ENCODE peak calls at places on chromosomes 11 and 22, in four cellular contexts. J is IMR-90, C is SK-N-SH, A is neuronal stem cell. S is an unnamed sample. For H3K4me1, the result is how much of the 10 kb centered on the place peaks cover.

GRCh38 chr22:27226666-27227065 is 569.3 kb downstream of the MIAT start:
- DNase-seq in J (peak), C (no peak), A (no peak), S (no peak)

GRCh38 chr22:26689553-26690301 is 32.3 kb downstream of the MIAT start:
- DNase-seq in J (no peak), C (no peak), A (peak), S (peak)

GRCh38 chr11:8239056-8239455 is 24.6 kb downstream of the LMO1 start:
- DNase-seq in J (no peak), C (no peak), A (no peak), S (no peak)

GRCh38 chr11:64583296-64584262 is 7.4 kb upstream of the SLC22A12 start:
- DNase-seq in J (no peak), C (no peak), A (no peak), S (no peak)

GRCh38 chr11:16280256-16280682 is 76.1 kb downstream of the SOX6 start:
- DNase-seq in J (no peak), C (no peak), A (no peak), S (no peak)

GRCh38 chr11:19091366-19091765 is 25.6 kb upstream of the ZDHHC13 start:
- DNase-seq in J (no peak), C (no peak), A (no peak), S (no peak)

GRCh38 chr11:82981852-82982251 is 80.3 kb downstream of the DDIAS start:
- DNase-seq in J (no peak), C (no peak), A (no peak), S (no peak)

GRCh38 chr22:31039393-31039792 is 41.7 kb upstream of the SMTN start:
- DNase-seq in J (peak), C (no peak), A (no peak), S (no peak)

GRCh38 chr22:24427500-24428164 is at the start of gene ADORA2A:
- DNase-seq in J (no peak), C (peak), A (no peak), S (no peak)

GRCh38 chr11:33970984-33971466 is 79.1 kb upstream of the LMO2 start:
- DNase-seq in J (peak), C (peak), A (peak), S (peak)

GRCh38 chr11:36583667-36584066 is 10.6 kb upstream of the IFTAP start:
- DNase-seq in J (no peak), C (no peak), A (no peak), S (no peak)

GRCh38 chr22:50683994-50684371 is 11.4 kb downstream of the SHANK3 start:
- DNase-seq in J (no peak), C (peak), A (no peak), S (no peak)

GRCh38 chr11:76605338-76606074 is 65.0 kb downstream of the LRRC32 start:
- DNase-seq in J (no peak), C (no peak), A (no peak), S (no peak)

GRCh38 chr22:48496987-48497650 is 1330.6 kb downstream of the BRD1 start:
- DNase-seq in J (no peak), C (no peak), A (no peak), S (no peak)

GRCh38 chr11:13016415-13016814 is 7.3 kb downstream of the RASSF10 start:
- DNase-seq in J (no peak), C (no peak), A (no peak), S (no peak)

GRCh38 chr11:104522650-104523049 is 358.7 kb upstream of the PDGFD start:
- DNase-seq in J (peak), C (peak), A (no peak), S (no peak)

GRCh38 chr11:61955416-61956135 is 5.4 kb downstream of the BEST1 start:
- DNase-seq in J (no peak), C (no peak), A (peak), S (no peak)

GRCh38 chr22:48491451-48491941 is 1336.2 kb downstream of the BRD1 start:
- DNase-seq in J (no peak), C (no peak), A (no peak), S (no peak)

GRCh38 chr11:46649180-46649738 is 31.9 kb downstream of the ATG13 start:
- DNase-seq in J (peak), C (peak), A (peak), S (peak)

GRCh38 chr11:2515401-2516275 is 70.8 kb downstream of the KCNQ1 start:
- DNase-seq in J (no peak), C (peak), A (no peak), S (no peak)

GRCh38 chr11:125957623-125958330 is 11.9 kb downstream of the VSIG10L2 start:
- DNase-seq in J (no peak), C (no peak), A (no peak), S (no peak)

GRCh38 chr11:71307811-71308645 is 55.7 kb upstream of the SHANK2 start:
- DNase-seq in J (no peak), C (no peak), A (no peak), S (no peak)

GRCh38 chr22:42080287-42080686 is 787 bp downstream of the SMDT1 start:
- DNase-seq in J (peak), C (peak), A (no peak), S (no peak)

GRCh38 chr22:24954114-24954463 is 1.6 kb downstream of the KIAA1671 start:
- DNase-seq in J (no peak), C (no peak), A (no peak), S (no peak)

GRCh38 chr11:60899021-60899936 is 7.1 kb downstream of the PRPF19 start:
- DNase-seq in J (peak), C (peak), A (peak), S (peak)

GRCh38 chr22:49771266-49772065 is 56.2 kb downstream of the BRD1 start:
- DNase-seq in J (no peak), C (no peak), A (no peak), S (no peak)

GRCh38 chr22:38766076-38766777 is 10.4 kb upstream of the SUN2 start:
- DNase-seq in J (peak), C (peak), A (no peak), S (peak)

GRCh38 chr11:35077709-35078695 is 61.0 kb upstream of the CD44 start:
- DNase-seq in J (peak), C (no peak), A (no peak), S (no peak)

GRCh38 chr11:69278091-69278867 is 15.7 kb upstream of the MYEOV start:
- DNase-seq in J (no peak), C (no peak), A (no peak), S (no peak)

GRCh38 chr11:122179966-122180365 is 64.0 kb upstream of the BLID start:
- DNase-seq in J (no peak), C (no peak), A (no peak), S (no peak)

GRCh38 chr11:111910637-111911562 is 670 bp downstream of the CRYAB start:
- DNase-seq in J (no peak), C (no peak), A (no peak), S (no peak)

GRCh38 chr11:64500176-64501013 is 90.6 kb upstream of the SLC22A12 start:
- DNase-seq in J (no peak), C (no peak), A (no peak), S (no peak)

GRCh38 chr22:17087176-17088131 is 2.7 kb downstream of the IL17RA start:
- DNase-seq in J (peak), C (no peak), A (no peak), S (no peak)

GRCh38 chr11:113014262-113014661 is 53.0 kb downstream of the NCAM1 start:
- DNase-seq in J (no peak), C (peak), A (no peak), S (no peak)

GRCh38 chr11:68677432-68677831 is 6.9 kb upstream of the GAL start:
- DNase-seq in J (peak), C (peak), A (no peak), S (peak)

GRCh38 chr11:19995131-19995530 is 165.1 kb downstream of the DBX1 start:
- DNase-seq in J (peak), C (no peak), A (no peak), S (no peak)

GRCh38 chr11:7436146-7436545 is 49.2 kb upstream of the OLFML1 start:
- DNase-seq in J (no peak), C (no peak), A (no peak), S (no peak)

GRCh38 chr22:45999379-45999971 is 22.5 kb upstream of the WNT7B start:
- DNase-seq in J (no peak), C (no peak), A (no peak), S (no peak)

DNA sequence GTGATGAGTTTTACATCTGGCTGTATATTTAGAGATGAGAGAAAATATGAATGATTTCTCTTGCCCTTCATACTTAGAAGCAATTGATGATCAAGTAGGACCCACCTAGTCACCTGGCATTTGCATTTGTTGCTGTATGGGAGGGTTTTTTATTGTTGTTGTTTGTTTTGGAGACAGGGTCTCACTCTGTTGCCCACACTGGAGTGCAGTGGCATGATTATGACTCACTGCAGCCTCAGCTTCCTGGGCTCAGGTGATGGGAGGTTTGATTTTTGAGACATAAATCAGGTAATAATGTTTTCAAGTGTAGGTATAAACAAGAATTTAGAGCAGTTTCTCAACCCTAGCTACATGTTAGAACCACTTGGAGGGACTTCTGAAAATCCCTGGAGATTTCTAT is 62.9 kb downstream of the TNRC6B start:
- DNase-seq in J (no peak), C (no peak), A (no peak), S (no peak)
- H3K9ac ChIP-seq in J (no peak), C (no peak), A (no peak), S (no peak)

GRCh38 chr22:19129871-19130270 is 1.2 kb upstream of the TSSK2 start:
- DNase-seq in J (no peak), C (no peak), A (no peak), S (no peak)
- H3K4me1 ChIP-seq in J (under half), C (under half), A (under half), S (under half)

DNA sequence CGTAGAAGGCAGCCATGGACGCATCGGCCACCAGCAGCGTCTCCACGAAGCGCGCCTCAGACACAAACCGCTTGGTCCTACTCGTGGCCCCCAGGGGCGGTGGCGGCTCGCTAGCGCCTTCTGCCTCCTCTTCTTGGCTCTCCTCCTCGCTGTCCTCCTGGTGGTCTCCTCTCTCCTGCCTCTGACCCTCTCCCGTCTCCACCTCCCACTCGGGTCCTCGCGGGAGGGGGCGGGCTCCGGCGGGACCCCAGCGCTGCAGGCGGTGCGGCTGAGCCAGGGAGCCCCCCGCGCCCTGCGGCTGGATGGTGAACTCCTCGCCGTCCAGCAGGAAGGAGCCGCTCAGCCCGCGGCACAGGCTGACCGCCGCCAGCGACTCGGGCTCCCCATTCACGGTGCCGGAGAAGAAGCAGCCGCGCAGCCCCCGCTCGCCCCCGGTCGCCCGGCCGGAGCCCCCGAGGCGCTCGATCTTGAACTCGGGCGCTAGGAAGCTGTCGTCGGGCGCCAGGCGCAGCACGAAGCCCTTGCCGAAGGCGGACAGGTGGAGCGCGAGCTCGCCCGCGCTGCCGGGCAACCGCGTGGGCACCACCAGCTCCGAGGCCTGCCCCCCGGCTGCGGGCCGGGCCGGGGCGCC is 713 bp downstream of the ADAMTS8 start:
- DNase-seq in J (no peak), C (peak), A (no peak), S (no peak)
- H3K9ac ChIP-seq in J (peak), C (no peak), A (peak), S (peak)

GRCh38 chr11:121048464-121049233 is 24.7 kb downstream of the TBCEL start:
- DNase-seq in J (peak), C (no peak), A (no peak), S (no peak)

GRCh38 chr11:121055076-121055475 is 31.2 kb downstream of the TBCEL start:
- DNase-seq in J (no peak), C (no peak), A (no peak), S (no peak)

GRCh38 chr11:121054266-121054665 is 30.4 kb downstream of the TBCEL start:
- DNase-seq in J (no peak), C (no peak), A (no peak), S (no peak)

GRCh38 chr11:121057922-121058321 is 34.0 kb downstream of the TBCEL start:
- DNase-seq in J (no peak), C (no peak), A (no peak), S (no peak)

DNA sequence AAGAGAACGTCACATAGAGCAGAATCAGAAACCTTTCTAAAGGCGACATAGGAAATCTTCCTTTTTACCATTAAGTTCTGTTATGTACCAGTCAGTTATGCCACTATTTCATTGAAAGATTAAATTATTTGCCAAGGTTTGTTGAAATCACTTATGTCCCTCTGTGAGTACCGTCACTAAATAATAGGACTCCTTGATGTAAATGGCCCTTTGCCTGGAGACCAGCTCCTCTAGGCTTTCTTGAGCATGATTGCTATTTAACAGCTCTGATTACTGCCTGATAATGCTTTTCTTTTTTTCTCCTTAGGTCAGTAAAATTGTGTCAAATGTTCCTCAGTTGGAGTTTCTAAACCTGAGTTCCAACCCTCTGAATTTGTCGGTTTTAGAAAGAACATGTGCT is 29.3 kb downstream of the TBCEL start:
- DNase-seq in J (no peak), C (no peak), A (no peak), S (no peak)
- H3K4me1 ChIP-seq in J (under half), C (under half), A (under half), S (under half)

DNA sequence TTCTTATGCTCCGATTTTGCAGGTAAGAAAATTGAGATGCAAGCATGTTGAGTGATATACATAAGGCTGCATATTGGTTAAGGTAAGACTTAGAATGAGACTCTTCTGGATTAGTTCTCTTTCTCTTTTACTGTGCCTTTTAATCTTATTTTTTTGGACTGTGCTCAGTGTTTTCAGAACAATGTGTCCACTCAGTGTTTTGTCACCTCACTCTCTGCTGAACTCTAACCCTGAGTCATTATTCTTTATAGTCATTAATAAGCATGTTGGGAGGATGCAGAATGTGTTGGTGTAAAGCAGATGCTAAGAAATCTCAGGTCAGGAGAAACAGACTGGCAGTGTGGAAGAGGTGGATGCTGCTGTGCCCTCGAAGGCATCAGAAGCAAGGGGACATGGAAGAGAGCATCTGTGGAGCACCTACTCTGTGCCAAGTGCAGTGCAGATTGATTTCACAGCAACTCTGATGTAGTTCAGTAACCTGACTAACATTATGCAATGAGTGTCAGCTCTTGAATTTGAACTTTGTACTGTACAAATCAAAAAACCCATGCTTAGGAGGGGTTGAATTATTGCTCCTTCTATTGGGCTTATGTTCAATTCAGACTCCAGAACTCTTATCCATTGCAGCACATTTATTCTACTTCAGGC is 80.7 kb upstream of the LARGE1 start:
- DNase-seq in J (no peak), C (no peak), A (no peak), S (no peak)
- H3K9ac ChIP-seq in J (no peak), C (no peak), A (no peak), S (no peak)

DNA sequence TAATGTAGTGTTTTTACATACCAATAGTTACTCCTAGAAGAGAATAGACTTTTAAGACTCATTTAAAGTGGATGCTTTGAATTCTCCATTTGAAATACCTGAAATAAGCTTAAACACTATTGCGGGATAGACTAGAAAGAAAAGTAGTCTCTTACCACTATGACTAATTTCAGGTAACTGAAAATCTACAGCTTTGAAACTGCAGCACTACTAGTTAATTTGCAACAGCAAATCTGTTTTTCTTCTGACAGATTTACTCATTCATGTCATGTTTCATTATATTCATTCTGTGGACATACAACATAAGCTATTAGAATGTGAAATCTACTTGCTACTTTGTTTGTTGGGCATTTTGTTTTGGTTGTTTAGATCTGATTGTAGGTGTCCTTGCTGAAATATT is 153.6 kb downstream of the MAML2 start:
- DNase-seq in J (no peak), C (no peak), A (no peak), S (no peak)
- H3K4me1 ChIP-seq in J (under half), C (half or more), A (under half), S (under half)

DNA sequence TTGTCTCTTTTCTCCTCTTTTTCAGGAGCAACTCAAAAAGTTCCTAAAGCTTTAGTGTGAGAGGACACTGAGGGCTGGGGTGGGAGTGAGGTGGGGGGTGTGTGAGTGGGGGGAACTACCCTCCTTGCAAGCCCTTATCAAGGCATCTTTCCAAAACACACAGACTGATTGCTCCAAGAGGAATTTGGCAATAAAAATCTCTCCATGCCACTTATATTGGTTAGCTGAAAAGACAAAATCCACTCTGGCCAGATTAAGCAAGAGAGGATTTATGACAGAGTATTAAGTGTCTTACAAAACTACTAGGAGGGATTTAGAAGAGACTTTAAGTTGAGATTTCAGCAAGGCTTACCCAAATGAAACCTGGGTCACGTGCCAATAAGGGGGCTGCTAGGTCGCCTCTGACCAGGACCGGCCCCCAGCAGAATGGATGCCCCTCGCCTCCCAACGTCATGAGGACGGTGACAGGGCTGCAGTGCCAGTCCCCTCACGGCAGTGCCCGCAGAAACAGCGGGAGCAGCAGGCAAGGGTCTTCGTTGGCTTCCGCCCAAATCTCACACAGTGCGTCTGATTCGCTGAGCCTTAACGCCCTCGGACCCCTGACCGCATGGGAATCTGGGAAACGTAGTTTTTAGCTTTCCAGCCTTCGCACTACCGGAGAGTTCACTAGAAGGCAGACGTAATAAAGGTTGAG is 22.1 kb upstream of the CTR9 start:
- DNase-seq in J (peak), C (peak), A (peak), S (peak)
- H3K9ac ChIP-seq in J (peak), C (no peak), A (peak), S (peak)

DNA sequence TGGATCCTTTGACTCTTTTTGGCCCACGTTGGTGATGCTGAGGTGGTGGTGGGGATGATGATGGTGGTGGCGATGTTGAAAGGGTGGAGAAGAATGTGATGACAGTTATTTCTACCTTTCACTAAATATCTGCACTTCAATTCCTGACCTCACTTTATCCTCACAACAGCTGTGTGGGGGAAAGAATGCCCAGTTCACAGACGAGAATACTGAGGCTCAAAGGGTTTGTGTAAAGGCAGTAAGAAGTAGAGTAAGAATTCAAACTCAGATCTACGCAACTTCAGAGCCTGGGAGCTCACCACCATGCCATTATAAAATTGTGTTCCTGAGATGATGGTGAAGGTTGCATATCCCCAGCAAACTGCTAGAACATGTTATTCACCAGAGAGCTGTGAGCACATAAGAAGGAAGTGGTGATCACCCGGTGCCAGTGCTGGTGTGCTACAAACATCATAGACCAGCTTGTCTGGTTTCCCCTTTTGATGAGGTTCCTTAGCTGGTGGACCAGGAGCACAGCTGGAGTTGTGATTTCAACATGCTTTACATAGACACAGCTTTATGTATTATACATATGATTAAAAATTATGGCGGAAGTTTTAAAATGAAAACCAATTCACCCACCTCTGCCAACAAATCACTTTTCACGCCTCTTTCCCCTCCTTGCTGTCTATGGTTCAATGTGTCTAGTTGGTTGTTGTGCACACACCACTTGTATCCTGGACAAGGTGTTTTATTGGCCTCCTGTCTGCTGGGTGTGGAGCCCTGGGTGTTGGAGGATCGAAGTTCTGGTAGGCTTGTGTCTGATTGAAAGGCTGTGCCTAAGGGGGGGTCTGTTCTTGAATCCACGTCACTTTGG is 6.2 kb downstream of the ST14 start:
- DNase-seq in J (no peak), C (no peak), A (no peak), S (no peak)
- H3K4me1 ChIP-seq in J (under half), C (under half), A (under half), S (under half)

S was measured in NT2/D1.